ENCODE peak calls at places on chromosomes 5 and 9, in seven cellular contexts. Q is hepatocyte, U is SK-N-SH, L is astrocyte, I is neural progenitor cell, R is GM23338, O is mammary epithelial cell. A is an unnamed sample. For H3K4me1 and H3K79me2, the result is how much of the 10 kb centered on the place peaks cover.

GRCh38 chr9:136596630-136597031 is 50.8 kb upstream of the NOTCH1 start:
- DNase-seq in Q (no peak), U (no peak), L (no peak), I (no peak), R (no peak), O (no peak), A (no peak)

GRCh38 chr9:129282308-129283211 is 104.5 kb upstream of the IER5L start:
- DNase-seq in Q (no peak), U (no peak), L (no peak), I (no peak), R (peak), O (no peak), A (no peak)

GRCh38 chr9:14027114-14027812 is 286.7 kb downstream of the NFIB start:
- DNase-seq in Q (peak), U (no peak), L (no peak), I (no peak), R (no peak), O (no peak), A (no peak)

GRCh38 chr9:15295761-15296405 is 11.1 kb downstream of the TTC39B start:
- DNase-seq in Q (peak), U (no peak), L (peak), I (no peak), R (no peak), O (peak), A (no peak)

GRCh38 chr9:88364706-88365105 is 23.5 kb upstream of the SPIN1 start:
- DNase-seq in Q (no peak), U (no peak), L (no peak), I (no peak), R (no peak), O (no peak), A (no peak)

GRCh38 chr9:120500733-120501132 is 79.2 kb downstream of the CDK5RAP2 start:
- DNase-seq in Q (no peak), U (no peak), L (no peak), I (no peak), R (no peak), O (no peak), A (no peak)

GRCh38 chr9:114677418-114677817 is 4.6 kb downstream of the TEX48 start:
- DNase-seq in Q (peak), U (no peak), L (peak), I (no peak), R (no peak), O (peak), A (peak)

GRCh38 chr9:122642226-122642625 is 15.2 kb downstream of the OR1B1 start:
- DNase-seq in Q (no peak), U (no peak), L (no peak), I (no peak), R (no peak), O (peak), A (no peak)

GRCh38 chr9:128684065-128684324 is 5.0 kb upstream of the SET start:
- DNase-seq in Q (no peak), U (no peak), L (no peak), I (no peak), R (no peak), O (no peak), A (no peak)

GRCh38 chr9:23822331-23823169 is 3.5 kb downstream of the ELAVL2 start:
- DNase-seq in Q (no peak), U (peak), L (no peak), I (peak), R (peak), O (no peak), A (no peak)

GRCh38 chr5:55636711-55637110 is 75.4 kb downstream of the SLC38A9 start:
- DNase-seq in Q (peak), U (no peak), L (no peak), I (peak), R (peak), O (no peak), A (no peak)

GRCh38 chr5:56409331-56410190 is 176.4 kb upstream of the ANKRD55 start:
- DNase-seq in Q (peak), U (no peak), L (peak), I (no peak), R (no peak), O (peak), A (no peak)

GRCh38 chr9:124760719-124761118 is 10.4 kb downstream of the NR6A1 start:
- DNase-seq in Q (no peak), U (no peak), L (no peak), I (peak), R (peak), O (no peak), A (no peak)

GRCh38 chr5:107213025-107213424 is 457.7 kb downstream of the EFNA5 start:
- DNase-seq in Q (no peak), U (peak), L (no peak), I (no peak), R (peak), O (no peak), A (no peak)

GRCh38 chr9:128456613-128457061 is 831 bp downstream of the ODF2 start:
- DNase-seq in Q (peak), U (peak), L (peak), I (peak), R (peak), O (peak), A (no peak)

GRCh38 chr5:177357459-177358332 is at the start of gene RGS14:
- DNase-seq in Q (no peak), U (no peak), L (peak), I (no peak), R (no peak), O (peak), A (no peak)

GRCh38 chr5:153523831-153524230 is 33.4 kb downstream of the GRIA1 start:
- DNase-seq in Q (peak), U (no peak), L (peak), I (no peak), R (no peak), O (no peak), A (peak)

GRCh38 chr9:124621371-124622328 is 114.5 kb upstream of the NR5A1 start:
- DNase-seq in Q (no peak), U (no peak), L (peak), I (no peak), R (no peak), O (peak), A (no peak)

GRCh38 chr9:71490810-71491209 is 277.5 kb downstream of the CEMIP2 start:
- DNase-seq in Q (no peak), U (no peak), L (no peak), I (peak), R (peak), O (peak), A (no peak)

GRCh38 chr9:71756753-71757152 is 11.6 kb downstream of the CEMIP2 start:
- DNase-seq in Q (no peak), U (no peak), L (no peak), I (peak), R (peak), O (no peak), A (no peak)

GRCh38 chr9:122226142-122226757 is 2.5 kb downstream of the LHX6 start:
- DNase-seq in Q (no peak), U (peak), L (no peak), I (peak), R (peak), O (no peak), A (no peak)

GRCh38 chr5:66209350-66209749 is 65.2 kb downstream of the SREK1 start:
- DNase-seq in Q (no peak), U (no peak), L (no peak), I (no peak), R (peak), O (peak), A (peak)

GRCh38 chr9:130003943-130004552 is 38.9 kb downstream of the FNBP1 start:
- DNase-seq in Q (no peak), U (no peak), L (no peak), I (no peak), R (no peak), O (no peak), A (no peak)

GRCh38 chr9:100030548-100030947 is 68.3 kb downstream of the ERP44 start:
- DNase-seq in Q (no peak), U (no peak), L (no peak), I (no peak), R (no peak), O (no peak), A (no peak)

GRCh38 chr9:25584611-25585010 is 93.6 kb downstream of the TUSC1 start:
- DNase-seq in Q (no peak), U (no peak), L (no peak), I (no peak), R (no peak), O (no peak), A (no peak)

GRCh38 chr9:6229604-6230003 is 14.0 kb downstream of the IL33 start:
- DNase-seq in Q (peak), U (no peak), L (no peak), I (no peak), R (no peak), O (no peak), A (no peak)

GRCh38 chr5:80408475-80408875 is 611 bp downstream of the ZFYVE16 start:
- DNase-seq in Q (peak), U (peak), L (peak), I (no peak), R (no peak), O (peak), A (no peak)

GRCh38 chr9:125437771-125438221 is 176.2 kb downstream of the GAPVD1 start:
- DNase-seq in Q (no peak), U (no peak), L (no peak), I (peak), R (no peak), O (no peak), A (no peak)

GRCh38 chr5:102857090-102857818 is 102.1 kb downstream of the PAM start:
- DNase-seq in Q (no peak), U (no peak), L (no peak), I (no peak), R (no peak), O (no peak), A (no peak)

GRCh38 chr9:131443648-131444047 is 49.8 kb downstream of the PRRC2B start:
- DNase-seq in Q (no peak), U (no peak), L (no peak), I (no peak), R (no peak), O (no peak), A (no peak)

GRCh38 chr9:131677051-131677444 is 62.8 kb downstream of the RAPGEF1 start:
- DNase-seq in Q (no peak), U (no peak), L (peak), I (no peak), R (no peak), O (no peak), A (no peak)

GRCh38 chr5:35903631-35904203 is 34.7 kb downstream of the CAPSL start:
- DNase-seq in Q (no peak), U (no peak), L (no peak), I (no peak), R (no peak), O (no peak), A (no peak)

GRCh38 chr5:91950328-91950727 is 567.2 kb upstream of the ARRDC3 start:
- DNase-seq in Q (no peak), U (no peak), L (no peak), I (no peak), R (no peak), O (no peak), A (no peak)

GRCh38 chr5:132011561-132012384 is at the start of gene ACSL6:
- DNase-seq in Q (peak), U (peak), L (no peak), I (peak), R (peak), O (no peak), A (no peak)

GRCh38 chr5:138563340-138564118 is 11.7 kb downstream of the HSPA9 start:
- DNase-seq in Q (no peak), U (no peak), L (no peak), I (no peak), R (no peak), O (no peak), A (no peak)

GRCh38 chr5:124342027-124342471 is 404.4 kb downstream of the ZNF608 start:
- DNase-seq in Q (no peak), U (no peak), L (peak), I (no peak), R (no peak), O (no peak), A (no peak)

GRCh38 chr5:94544031-94544650 is 74.3 kb downstream of the KIAA0825 start:
- DNase-seq in Q (no peak), U (no peak), L (peak), I (no peak), R (no peak), O (peak), A (no peak)

GRCh38 chr5:57082441-57083067 is 91.3 kb upstream of the GPBP1 start:
- DNase-seq in Q (peak), U (peak), L (no peak), I (no peak), R (peak), O (peak), A (no peak)

GRCh38 chr5:76583163-76584047 is 39.8 kb downstream of the F2RL2 start:
- DNase-seq in Q (no peak), U (no peak), L (no peak), I (no peak), R (no peak), O (no peak), A (no peak)
- TF ChIP-seq CTCF in Q (peak), U (peak), L (peak), I (peak), R (peak), O (peak), A (no peak)

GRCh38 chr5:32865475-32865874 is 154.4 kb downstream of the NPR3 start:
- DNase-seq in Q (no peak), U (no peak), L (peak), I (no peak), R (no peak), O (no peak), A (no peak)

GRCh38 chr5:32866138-32866537 is 155.0 kb downstream of the NPR3 start:
- DNase-seq in Q (no peak), U (no peak), L (no peak), I (no peak), R (no peak), O (no peak), A (no peak)

GRCh38 chr5:32869216-32869615 is 158.1 kb downstream of the NPR3 start:
- DNase-seq in Q (no peak), U (no peak), L (peak), I (no peak), R (no peak), O (no peak), A (no peak)
- H3K4me1 ChIP-seq in Q (under half), U (under half), L (under half), I (under half), R (under half), O (under half), A (under half)

DNA sequence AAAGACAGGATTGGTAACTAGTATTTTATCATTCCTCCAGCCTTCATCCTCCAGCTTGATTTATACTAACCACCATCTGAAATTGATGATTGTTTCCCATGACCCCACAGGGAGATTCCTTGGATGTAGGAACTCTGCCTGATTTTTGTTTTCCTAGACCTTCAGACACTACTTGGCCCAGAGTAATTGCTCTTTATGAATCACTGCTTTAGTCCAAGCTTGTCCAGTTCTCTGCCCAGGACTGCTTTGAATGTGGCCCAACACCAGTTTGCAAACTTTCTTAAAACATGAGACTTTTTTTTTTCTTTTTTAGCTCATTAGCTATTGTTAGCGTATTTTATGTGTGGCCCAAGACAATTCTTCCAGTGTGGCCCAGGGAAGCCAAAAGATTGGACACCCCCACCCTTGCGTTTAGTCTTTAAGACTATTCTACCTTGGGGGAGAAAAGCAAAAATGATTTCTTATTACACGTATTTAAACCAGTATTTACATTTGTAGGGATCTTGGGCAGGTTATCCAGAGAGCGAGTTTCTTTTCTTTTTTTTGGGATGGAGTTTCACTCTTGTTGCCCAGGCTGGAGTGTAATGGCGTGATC is 18.4 kb downstream of the BASP1 start:
- DNase-seq in Q (no peak), U (no peak), L (peak), I (no peak), R (no peak), O (no peak), A (no peak)
- H3K79me2 ChIP-seq in Q (half or more), U (half or more), L (half or more), I (half or more), R (half or more), O (half or more), A (half or more)

GRCh38 chr5:15807861-15808260 is 307.9 kb downstream of the FBXL7 start:
- DNase-seq in Q (peak), U (peak), L (peak), I (no peak), R (no peak), O (no peak), A (no peak)
- TF ChIP-seq CTCF in Q (no peak), U (peak), L (no peak), I (no peak), R (no peak), O (no peak), A (no peak)

GRCh38 chr5:135393229-135393628 is 5.8 kb downstream of the MACROH2A1 start:
- DNase-seq in Q (no peak), U (no peak), L (no peak), I (no peak), R (no peak), O (no peak), A (no peak)
- H3K4me1 ChIP-seq in Q (half or more), U (under half), L (half or more), I (under half), R (under half), O (half or more), A (half or more)

A was measured in keratinocyte.